ENCODE peak calls at places on chromosomes 11 and 22, in seven cellular contexts. U is psoas muscle, F is posterior cingulate gyrus, B is astrocyte of the cerebellum, R is tibial artery, H is A172, J is GM13977. E is an unnamed sample.

GRCh38 chr11:93323747-93324146 is 6.8 kb upstream of the DEUP1 start:
- DNase-seq in U (no peak), F (no peak), B (no peak), R (no peak), H (no peak), J (no peak), E (no peak)

GRCh38 chr11:61656347-61657077 is 23.7 kb upstream of the DAGLA start:
- DNase-seq in U (peak), F (peak), B (no peak), R (no peak), H (no peak), J (no peak), E (no peak)

GRCh38 chr22:21865041-21865440 is 2.4 kb downstream of the MAPK1 start:
- DNase-seq in U (no peak), F (no peak), B (peak), R (no peak), H (peak), J (no peak), E (no peak)

GRCh38 chr11:3356858-3357257 is 22.1 kb downstream of the ZNF195 start:
- DNase-seq in U (no peak), F (no peak), B (no peak), R (no peak), H (no peak), J (no peak), E (no peak)

GRCh38 chr11:30452114-30452513 is 129.2 kb downstream of the ARL14EP start:
- DNase-seq in U (no peak), F (no peak), B (no peak), R (no peak), H (no peak), J (no peak), E (no peak)

GRCh38 chr11:66479741-66480115 is 506 bp upstream of the DPP3 start:
- DNase-seq in U (no peak), F (no peak), B (no peak), R (no peak), H (no peak), J (no peak), E (no peak)

GRCh38 chr11:116224154-116224888 is 548.5 kb downstream of the BUD13 start:
- DNase-seq in U (no peak), F (no peak), B (no peak), R (no peak), H (peak), J (peak), E (no peak)

GRCh38 chr11:11798586-11799438 is 43.0 kb upstream of the USP47 start:
- DNase-seq in U (peak), F (peak), B (peak), R (peak), H (peak), J (peak), E (peak)

GRCh38 chr11:115676206-115676605 is 172.0 kb upstream of the CADM1 start:
- DNase-seq in U (no peak), F (peak), B (no peak), R (no peak), H (no peak), J (no peak), E (no peak)

GRCh38 chr22:23128269-23129108 is 13.3 kb downstream of the RSPH14 start:
- DNase-seq in U (peak), F (peak), B (peak), R (peak), H (peak), J (peak), E (no peak)

GRCh38 chr22:31230871-31231621 is 18.9 kb downstream of the LIMK2 start:
- DNase-seq in U (peak), F (no peak), B (no peak), R (no peak), H (no peak), J (peak), E (no peak)

GRCh38 chr11:128318856-128319474 is 268.4 kb downstream of the ETS1 start:
- DNase-seq in U (no peak), F (no peak), B (no peak), R (no peak), H (no peak), J (peak), E (no peak)

GRCh38 chr11:102727890-102728289 is 3.1 kb upstream of the MMP8 start:
- DNase-seq in U (no peak), F (no peak), B (no peak), R (no peak), H (peak), J (no peak), E (no peak)

GRCh38 chr11:87924125-87924524 is 251.1 kb downstream of the RAB38 start:
- DNase-seq in U (no peak), F (no peak), B (no peak), R (no peak), H (no peak), J (no peak), E (no peak)

E was measured in T1000.